ENCODE peak calls at places on chromosomes 6 and 20, in ten cellular contexts. X is adrenal gland, N is esophagus muscularis mucosa, S is HCT116, Y is GM12878, W is Peyer's patch, R is A549, T is IMR-90, M is prostate gland, A is stomach. I is an unnamed sample.

GRCh38 chr20:31517373-31517772 is 3.1 kb downstream of the HM13 start:
- DNase-seq in R (peak; percentile 76), Y (no peak), S (peak; percentile 41), W (no peak), A (peak; percentile 74), T (peak; percentile 58), X (peak; percentile 73), M (peak; percentile 37), N (no peak), I (peak; percentile 38)

GRCh38 chr20:32984631-32985354 is 19.4 kb downstream of the SUN5 start:
- DNase-seq in T (no peak), S (no peak), Y (no peak), M (no peak), R (no peak), N (no peak), A (no peak), X (no peak), W (no peak), I (peak; percentile 13)

GRCh38 chr6:133083248-133083967 is 157.7 kb upstream of the EYA4 start:
- DNase-seq in S (no peak), A (no peak), X (no peak), R (no peak), T (no peak), M (no peak), N (no peak), W (no peak), Y (no peak), I (no peak)

GRCh38 chr20:13402171-13402760 is 181.2 kb downstream of the ISM1 start:
- DNase-seq in N (no peak), Y (no peak), A (no peak), R (no peak), T (no peak), W (no peak), S (no peak), M (no peak), X (no peak), I (no peak)

GRCh38 chr20:32018269-32019155 is 8.3 kb downstream of the CCM2L start:
- DNase-seq in T (no peak), W (peak; percentile 81), X (peak; percentile 52), Y (no peak), N (no peak), M (peak; percentile 36), A (peak; percentile 75), S (peak; percentile 81), R (peak; percentile 44), I (peak; percentile 67)

GRCh38 chr6:43278524-43279078 is 19.5 kb upstream of the SLC22A7 start:
- DNase-seq in W (peak; percentile 80), N (no peak), R (peak; percentile 50), S (no peak), M (no peak), Y (no peak), X (no peak), A (no peak), T (peak; percentile 30), I (no peak)

GRCh38 chr20:47680804-47681529 is 104.3 kb downstream of the SULF2 start:
- DNase-seq in M (no peak), R (no peak), N (no peak), T (peak; percentile 13), A (no peak), W (no peak), X (no peak), Y (no peak), S (no peak), I (no peak)

GRCh38 chr6:118679293-118679692 is 27.9 kb upstream of the CEP85L start:
- DNase-seq in N (peak; percentile 8), X (no peak), W (no peak), A (no peak), S (no peak), Y (no peak), M (no peak), R (no peak), T (peak; percentile 55), I (no peak)

GRCh38 chr20:47361268-47361665 is 4.8 kb upstream of the ZMYND8 start:
- DNase-seq in W (no peak), A (no peak), Y (no peak), M (no peak), R (no peak), N (no peak), S (no peak), X (no peak), T (no peak), I (no peak)

GRCh38 chr6:5761370-5761769 is 245.4 kb downstream of the NRN1 start:
- DNase-seq in X (no peak), R (no peak), A (no peak), W (no peak), N (no peak), S (no peak), M (no peak), Y (no peak), T (no peak), I (no peak)

DNA sequence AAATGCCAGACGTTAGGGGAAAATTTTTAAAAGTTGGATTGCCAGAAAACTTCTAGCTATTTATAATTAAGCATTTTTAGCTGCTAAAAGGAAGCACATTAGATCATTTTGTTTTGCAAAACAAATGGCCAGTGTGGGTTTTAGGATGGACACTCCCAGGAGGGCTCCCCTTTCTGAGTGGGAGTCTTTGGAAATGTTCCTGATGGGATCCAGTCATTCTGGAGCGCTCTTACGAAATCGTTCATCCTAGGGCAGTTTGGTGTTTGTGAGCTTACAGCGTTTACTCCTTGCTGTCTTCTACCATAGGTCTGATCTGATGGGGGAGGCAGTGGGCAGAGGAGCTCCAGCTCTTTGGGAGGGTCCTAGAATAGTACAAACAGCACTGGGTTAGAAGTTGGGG is 14.7 kb downstream of the GNAS start:
- DNase-seq in X (no peak), T (no peak), N (no peak), A (no peak), R (no peak), W (no peak), Y (no peak), S (no peak), M (no peak), I (no peak)
- H3K27ac ChIP-seq in X (no peak overlapping the region), T (no peak overlapping the region), N (no peak overlapping the region), A (no peak overlapping the region), R (no peak overlapping the region), W (no peak overlapping the region), Y (no peak overlapping the region), S (no peak overlapping the region), M (no peak overlapping the region), I (no peak overlapping the region)

DNA sequence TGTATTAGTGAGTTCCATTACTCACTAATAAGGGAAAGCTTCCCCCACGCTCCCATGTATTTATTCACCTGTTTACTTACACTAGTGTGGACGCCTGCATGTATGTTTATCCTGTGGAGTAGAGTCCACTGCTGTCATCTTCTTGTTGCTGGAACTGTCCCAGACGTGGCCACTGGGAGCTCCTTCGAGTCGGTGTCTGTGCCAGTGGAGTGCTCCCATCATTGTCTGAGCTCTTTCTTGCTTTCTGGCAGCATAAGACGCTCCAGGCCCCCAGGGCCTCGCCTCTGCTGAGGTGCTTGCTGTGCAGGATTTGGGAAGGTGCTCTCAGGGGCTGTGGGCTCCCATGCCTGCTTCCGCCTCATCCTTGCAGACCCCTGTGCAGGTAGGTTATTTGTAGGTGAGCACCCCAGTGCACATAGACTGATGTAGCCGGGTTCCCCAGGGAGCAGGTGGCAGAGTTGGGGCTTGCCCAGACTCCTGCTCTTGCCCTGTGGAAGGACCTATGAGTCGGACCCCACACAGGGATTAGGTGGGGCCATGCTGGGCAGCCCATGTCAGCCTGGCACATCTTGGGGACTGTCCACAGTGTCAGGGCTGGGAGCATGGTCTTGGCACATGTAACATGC is 16.6 kb downstream of the PHACTR3 start:
- DNase-seq in W (no peak), M (no peak), N (no peak), S (no peak), A (no peak), R (no peak), T (no peak), Y (no peak), X (no peak), I (no peak)
- H3K4me3 ChIP-seq in W (no peak overlapping the region), M (no peak overlapping the region), N (no peak overlapping the region), S (no peak overlapping the region), A (no peak overlapping the region), R (no peak overlapping the region), T (no peak overlapping the region), Y (no peak overlapping the region), X (no peak overlapping the region), I (no peak overlapping the region)

GRCh38 chr6:116102856-116103255 is 2.2 kb downstream of the NT5DC1 start:
- DNase-seq in M (no peak), X (no peak), R (no peak), T (no peak), N (no peak), W (no peak), S (no peak), A (no peak), Y (no peak), I (no peak)

GRCh38 chr6:116101298-116101718 is 655 bp downstream of the NT5DC1 start:
- DNase-seq in Y (no peak), X (peak; percentile 95), M (peak; percentile 80), W (no peak), S (no peak), T (no peak), R (no peak), N (no peak), A (no peak), I (no peak)

GRCh38 chr6:116101790-116102189 is 1.1 kb downstream of the NT5DC1 start:
- DNase-seq in X (no peak), T (no peak), N (no peak), M (no peak), Y (no peak), S (no peak), A (no peak), W (no peak), R (no peak), I (no peak)

GRCh38 chr6:116099036-116099435 is 1.6 kb upstream of the NT5DC1 start:
- DNase-seq in W (no peak), X (no peak), M (no peak), S (no peak), R (no peak), T (no peak), Y (no peak), N (no peak), A (no peak), I (no peak)

DNA sequence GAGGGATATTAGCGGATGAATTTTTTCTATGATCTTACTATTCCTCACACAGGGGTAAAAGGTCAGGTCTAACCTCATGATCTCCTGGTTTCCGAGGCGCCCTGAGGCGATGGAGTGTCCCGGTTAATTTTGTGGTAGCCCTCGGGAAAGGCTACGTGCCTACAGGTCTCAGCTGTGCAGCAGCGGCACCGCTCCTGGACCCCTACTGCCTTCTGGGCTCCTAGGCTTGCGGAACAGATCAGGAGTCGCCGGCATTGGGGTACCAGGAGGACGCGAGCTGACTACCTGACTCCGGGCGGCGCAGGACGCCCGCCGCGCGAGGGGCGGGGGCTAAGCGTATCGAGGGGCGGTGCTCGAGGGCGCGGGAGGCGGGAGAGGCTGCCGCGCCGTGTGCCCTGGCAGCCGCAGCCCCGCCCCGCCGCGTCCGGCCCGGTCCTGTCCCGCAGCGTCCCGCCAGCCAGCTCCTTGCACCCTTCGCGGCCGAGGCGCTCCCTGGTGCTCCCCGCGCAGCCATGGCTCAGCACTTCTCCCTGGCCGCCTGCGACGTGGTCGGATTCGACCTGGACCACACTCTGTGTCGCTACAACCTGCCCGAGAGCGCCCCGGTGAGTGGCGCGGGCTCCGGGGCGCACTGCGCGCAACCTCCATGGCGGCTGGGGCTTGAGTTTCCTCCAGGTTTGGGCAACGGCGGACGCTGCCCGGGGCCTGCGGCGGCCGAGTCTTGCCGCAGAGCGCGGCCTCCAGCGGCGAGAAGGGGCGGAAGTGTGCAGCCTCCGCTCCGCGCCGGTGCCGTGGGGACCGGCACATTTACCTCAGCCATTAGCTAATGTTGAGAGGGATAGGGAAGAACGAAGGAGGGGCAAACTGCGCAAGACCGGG is at the start of gene NT5DC1:
- DNase-seq in A (peak; percentile 88), R (peak; percentile 81), M (peak; percentile 87), N (peak; percentile 94), X (peak; percentile 90), W (peak; percentile 94), S (peak; percentile 62), Y (peak; percentile 60), T (peak; percentile 67), I (peak; percentile 89)
- TF ChIP-seq POLR2A in A (no peak), R (peak; percentile 76), M (peak; percentile 77), N (no peak), X (peak; percentile 95), W (peak; percentile 86), S (peak; percentile 83), Y (peak; percentile 97), T (no peak), I (no peak)

GRCh38 chr6:48826884-48827701 is 636.0 kb downstream of the MMUT start:
- DNase-seq in N (no peak), M (no peak), T (peak; percentile 97), A (peak; percentile 34), W (no peak), Y (no peak), X (peak; percentile 30), R (peak; percentile 96), S (peak; percentile 99), I (no peak)
- H3K27ac ChIP-seq in N (no peak overlapping the region), M (no peak overlapping the region), T (peak overlapping the region; percentile 48), A (no peak overlapping the region), W (no peak overlapping the region), Y (no peak overlapping the region), X (no peak overlapping the region), R (peak overlapping the region; percentile 96), S (peak overlapping the region; percentile 98), I (no peak overlapping the region)

I was measured in heart left ventricle.